ENCODE peak calls at places on chromosomes 11 and 22, in ten cellular contexts. G, T, C, P, D, B, Q, K, X and O are unnamed samples.

GRCh38 chr11:128407962-128408361 is 179.4 kb downstream of the ETS1 start:
- DNase-seq in G (no peak), X (no peak), K (no peak), D (no peak), B (no peak), C (no peak), P (no peak), T (peak), Q (no peak), O (no peak)

GRCh38 chr11:61378713-61379313 is 13.6 kb upstream of the TMEM216 start:
- DNase-seq in X (no peak), P (peak), B (no peak), Q (no peak), G (no peak), T (peak), K (peak), D (no peak), C (no peak), O (no peak)

GRCh38 chr11:75273331-75273988 is 32.9 kb downstream of the TPBGL start:
- DNase-seq in B (no peak), C (no peak), G (no peak), T (no peak), K (no peak), D (peak), P (no peak), X (no peak), Q (no peak), O (no peak)

GRCh38 chr11:120062561-120062930 is 75.4 kb downstream of the TRIM29 start:
- DNase-seq in K (no peak), C (no peak), G (no peak), D (no peak), Q (no peak), X (no peak), T (no peak), B (no peak), P (no peak), O (no peak)

GRCh38 chr22:36085476-36086169 is 57.0 kb upstream of the RBFOX2 start:
- DNase-seq in D (no peak), P (no peak), G (no peak), C (no peak), K (no peak), Q (no peak), B (no peak), X (no peak), T (no peak), O (no peak)

GRCh38 chr11:65274734-65275682 is 13.2 kb downstream of the POLA2 start:
- DNase-seq in T (peak), Q (peak), C (peak), X (no peak), G (no peak), K (peak), B (no peak), D (no peak), P (peak), O (peak)

GRCh38 chr11:60887531-60887930 is 18.9 kb downstream of the PRPF19 start:
- DNase-seq in G (no peak), C (no peak), Q (peak), X (peak), P (peak), K (peak), D (no peak), T (no peak), B (no peak), O (peak)

GRCh38 chr22:31160328-31160978 is 471 bp downstream of the RNF185 start:
- DNase-seq in P (peak), T (no peak), C (peak), D (no peak), B (peak), G (no peak), Q (no peak), X (no peak), K (no peak), O (no peak)

GRCh38 chr11:100930185-100930778 is 199.3 kb downstream of the PGR start:
- DNase-seq in P (peak), X (no peak), Q (peak), G (no peak), K (peak), B (no peak), D (no peak), T (peak), C (no peak), O (no peak)